ENCODE peak calls at places on chromosomes 11 and 22, in six cellular contexts. One of them, this sample, is unnamed.

GRCh38 chr11:83528877-83529276 is 242.7 kb upstream of the CCDC90B start:
- DNase-seq in adrenal gland: no peak
- DNase-seq in GM12891: no peak
- DNase-seq in transverse colon: no peak
- DNase-seq in ovary: no peak
- DNase-seq in Peyer's patch: no peak
- DNase-seq in this sample: no peak

GRCh38 chr11:73464347-73464746 is 88.1 kb downstream of the RELT start:
- DNase-seq in adrenal gland: no peak
- DNase-seq in GM12891: no peak
- DNase-seq in transverse colon: no peak
- DNase-seq in ovary: no peak
- DNase-seq in Peyer's patch: no peak
- DNase-seq in this sample: no peak

GRCh38 chr11:47051217-47051616 is 114.7 kb downstream of the CSTPP1 start:
- DNase-seq in adrenal gland: no peak
- DNase-seq in GM12891: no peak
- DNase-seq in transverse colon: no peak
- DNase-seq in ovary: no peak
- DNase-seq in Peyer's patch: no peak
- DNase-seq in this sample: no peak

GRCh38 chr11:34682822-34683221 is 61.9 kb downstream of the EHF start:
- DNase-seq in adrenal gland: no peak
- DNase-seq in GM12891: no peak
- DNase-seq in transverse colon: no peak
- DNase-seq in ovary: no peak
- DNase-seq in Peyer's patch: no peak
- DNase-seq in this sample: no peak

GRCh38 chr22:20582520-20583361 is 75.3 kb downstream of the MED15 start:
- DNase-seq in adrenal gland: no peak
- DNase-seq in GM12891: no peak
- DNase-seq in transverse colon: no peak
- DNase-seq in ovary: no peak
- DNase-seq in Peyer's patch: no peak
- DNase-seq in this sample: no peak

GRCh38 chr11:79931692-79932091 is 490.9 kb upstream of the TENM4 start:
- DNase-seq in adrenal gland: no peak
- DNase-seq in GM12891: no peak
- DNase-seq in transverse colon: no peak
- DNase-seq in ovary: no peak
- DNase-seq in Peyer's patch: no peak
- DNase-seq in this sample: no peak

GRCh38 chr11:28086569-28086968 is 21.4 kb downstream of the KIF18A start:
- DNase-seq in adrenal gland: no peak
- DNase-seq in GM12891: no peak
- DNase-seq in transverse colon: no peak
- DNase-seq in ovary: no peak
- DNase-seq in Peyer's patch: no peak
- DNase-seq in this sample: no peak

GRCh38 chr11:9153651-9154050 is 62.3 kb upstream of the SCUBE2 start:
- DNase-seq in adrenal gland: no peak
- DNase-seq in GM12891: no peak
- DNase-seq in transverse colon: no peak
- DNase-seq in ovary: no peak
- DNase-seq in Peyer's patch: no peak
- DNase-seq in this sample: no peak

GRCh38 chr11:34124885-34125668 is 19.6 kb downstream of the NAT10 start:
- DNase-seq in adrenal gland: no peak
- DNase-seq in GM12891: no peak
- DNase-seq in transverse colon: no peak
- DNase-seq in ovary: no peak
- DNase-seq in Peyer's patch: no peak
- DNase-seq in this sample: no peak

GRCh38 chr11:128367573-128367972 is 219.8 kb downstream of the ETS1 start:
- DNase-seq in adrenal gland: no peak
- DNase-seq in GM12891: no peak
- DNase-seq in transverse colon: no peak
- DNase-seq in ovary: no peak
- DNase-seq in Peyer's patch: peak; percentile 47
- DNase-seq in this sample: no peak

GRCh38 chr11:92225206-92225562 is 566 bp downstream of the FAT3 start:
- DNase-seq in adrenal gland: no peak
- DNase-seq in GM12891: no peak
- DNase-seq in transverse colon: no peak
- DNase-seq in ovary: peak; percentile 7
- DNase-seq in Peyer's patch: no peak
- DNase-seq in this sample: no peak

GRCh38 chr22:43512279-43512678 is 100.5 kb downstream of the MPPED1 start:
- DNase-seq in adrenal gland: no peak
- DNase-seq in GM12891: no peak
- DNase-seq in transverse colon: no peak
- DNase-seq in ovary: no peak
- DNase-seq in Peyer's patch: no peak
- DNase-seq in this sample: no peak

GRCh38 chr11:119438599-119438998 is 15.6 kb upstream of the THY1 start:
- DNase-seq in adrenal gland: no peak
- DNase-seq in GM12891: no peak
- DNase-seq in transverse colon: no peak
- DNase-seq in ovary: no peak
- DNase-seq in Peyer's patch: no peak
- DNase-seq in this sample: no peak

GRCh38 chr22:36386900-36387663 is 685 bp downstream of the MYH9 start:
- DNase-seq in adrenal gland: peak; percentile 71
- DNase-seq in GM12891: no peak
- DNase-seq in transverse colon: peak; percentile 86
- DNase-seq in ovary: peak; percentile 43
- DNase-seq in Peyer's patch: peak; percentile 77
- DNase-seq in this sample: peak; percentile 71

GRCh38 chr11:82960779-82961143 is 59.2 kb downstream of the DDIAS start:
- DNase-seq in adrenal gland: no peak
- DNase-seq in GM12891: no peak
- DNase-seq in transverse colon: no peak
- DNase-seq in ovary: no peak
- DNase-seq in Peyer's patch: no peak
- DNase-seq in this sample: no peak

GRCh38 chr11:133081730-133082452 is 450.4 kb downstream of the OPCML start:
- DNase-seq in adrenal gland: no peak
- DNase-seq in GM12891: no peak
- DNase-seq in transverse colon: no peak
- DNase-seq in ovary: no peak
- DNase-seq in Peyer's patch: no peak
- DNase-seq in this sample: no peak

GRCh38 chr11:122721964-122722266 is 66.4 kb downstream of the UBASH3B start:
- DNase-seq in adrenal gland: no peak
- DNase-seq in GM12891: no peak
- DNase-seq in transverse colon: no peak
- DNase-seq in ovary: no peak
- DNase-seq in Peyer's patch: no peak
- DNase-seq in this sample: no peak

GRCh38 chr22:20083891-20084546 is 4.0 kb downstream of the DGCR8 start:
- DNase-seq in adrenal gland: no peak
- DNase-seq in GM12891: no peak
- DNase-seq in transverse colon: no peak
- DNase-seq in ovary: no peak
- DNase-seq in Peyer's patch: no peak
- DNase-seq in this sample: no peak

GRCh38 chr11:2330696-2331095 is 28.9 kb downstream of the TSPAN32 start:
- DNase-seq in adrenal gland: no peak
- DNase-seq in GM12891: no peak
- DNase-seq in transverse colon: no peak
- DNase-seq in ovary: no peak
- DNase-seq in Peyer's patch: no peak
- DNase-seq in this sample: no peak

GRCh38 chr22:49966716-49967332 is 6.3 kb downstream of the PIM3 start:
- DNase-seq in adrenal gland: peak; percentile 57
- DNase-seq in GM12891: no peak
- DNase-seq in transverse colon: peak; percentile 51
- DNase-seq in ovary: peak; percentile 53
- DNase-seq in Peyer's patch: peak; percentile 15
- DNase-seq in this sample: no peak

GRCh38 chr22:49964136-49964492 is 3.5 kb downstream of the PIM3 start:
- DNase-seq in adrenal gland: no peak
- DNase-seq in GM12891: no peak
- DNase-seq in transverse colon: peak; percentile 9
- DNase-seq in ovary: no peak
- DNase-seq in Peyer's patch: no peak
- DNase-seq in this sample: no peak

GRCh38 chr22:49964493-49965290 is 4.1 kb downstream of the PIM3 start:
- DNase-seq in adrenal gland: peak; percentile 35
- DNase-seq in GM12891: no peak
- DNase-seq in transverse colon: peak; percentile 17
- DNase-seq in ovary: no peak
- DNase-seq in Peyer's patch: no peak
- DNase-seq in this sample: no peak

GRCh38 chr22:49966041-49966715 is 5.6 kb downstream of the PIM3 start:
- DNase-seq in adrenal gland: no peak
- DNase-seq in GM12891: no peak
- DNase-seq in transverse colon: peak; percentile 21
- DNase-seq in ovary: peak; percentile 13
- DNase-seq in Peyer's patch: no peak
- DNase-seq in this sample: no peak

DNA sequence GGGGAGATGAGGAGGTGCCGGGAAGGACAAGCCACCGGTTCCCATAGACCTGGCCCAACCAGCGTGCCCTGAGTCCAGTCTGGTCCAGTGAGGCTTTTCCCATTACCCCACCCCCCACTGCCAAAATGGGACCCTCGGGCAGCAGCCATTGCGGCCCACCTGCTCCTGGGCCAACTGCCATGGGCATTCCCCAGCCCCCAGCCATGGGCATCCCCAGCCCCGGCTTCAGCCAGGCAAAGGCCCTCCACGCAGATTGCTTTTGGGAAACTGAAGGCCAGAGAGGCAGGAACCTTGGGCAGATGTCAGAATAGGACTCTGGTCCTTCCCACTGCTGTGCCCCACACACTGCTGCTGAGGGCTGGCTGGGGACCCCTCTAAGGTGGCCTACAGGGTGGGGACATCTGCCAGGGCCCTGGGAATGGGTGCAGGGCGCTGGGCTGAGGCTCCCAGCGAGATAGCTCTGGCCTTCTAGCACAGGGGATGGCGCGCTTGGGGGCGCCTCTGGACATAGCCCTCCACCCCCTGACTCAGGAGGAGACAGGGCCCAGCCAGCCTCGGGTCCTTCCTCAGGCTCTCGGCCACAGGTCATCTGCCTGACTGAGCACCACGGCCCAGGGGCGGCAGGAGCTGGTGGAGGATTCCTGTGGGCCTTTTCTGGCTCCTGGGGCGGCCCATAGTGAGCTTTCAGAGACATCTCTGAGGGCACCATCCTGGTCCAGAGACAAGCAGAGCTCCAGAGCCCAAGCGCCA is 4.9 kb downstream of the PIM3 start:
- DNase-seq in adrenal gland: peak; percentile 22
- DNase-seq in GM12891: no peak
- DNase-seq in transverse colon: peak; percentile 16
- DNase-seq in ovary: peak; percentile 16
- DNase-seq in Peyer's patch: no peak
- DNase-seq in this sample: no peak
- TF ChIP-seq POLR2A in adrenal gland: no peak
- TF ChIP-seq POLR2A in GM12891: no peak
- TF ChIP-seq POLR2A in transverse colon: peak; percentile 15
- TF ChIP-seq POLR2A in ovary: no peak
- TF ChIP-seq POLR2A in Peyer's patch: no peak
- TF ChIP-seq POLR2A in this sample: no peak

GRCh38 chr22:23786261-23786710 is 480 bp upstream of the SMARCB1 start:
- DNase-seq in adrenal gland: no peak
- DNase-seq in GM12891: no peak
- DNase-seq in transverse colon: no peak
- DNase-seq in ovary: no peak
- DNase-seq in Peyer's patch: no peak
- DNase-seq in this sample: no peak

GRCh38 chr22:23787600-23787896 is 782 bp downstream of the SMARCB1 start:
- DNase-seq in adrenal gland: no peak
- DNase-seq in GM12891: no peak
- DNase-seq in transverse colon: no peak
- DNase-seq in ovary: no peak
- DNase-seq in Peyer's patch: no peak
- DNase-seq in this sample: no peak

GRCh38 chr22:23789121-23789520 is 2.4 kb downstream of the SMARCB1 start:
- DNase-seq in adrenal gland: no peak
- DNase-seq in GM12891: no peak
- DNase-seq in transverse colon: no peak
- DNase-seq in ovary: no peak
- DNase-seq in Peyer's patch: no peak
- DNase-seq in this sample: no peak

GRCh38 chr22:23787910-23788309 is 1.1 kb downstream of the SMARCB1 start:
- DNase-seq in adrenal gland: no peak
- DNase-seq in GM12891: no peak
- DNase-seq in transverse colon: no peak
- DNase-seq in ovary: no peak
- DNase-seq in Peyer's patch: no peak
- DNase-seq in this sample: no peak

DNA sequence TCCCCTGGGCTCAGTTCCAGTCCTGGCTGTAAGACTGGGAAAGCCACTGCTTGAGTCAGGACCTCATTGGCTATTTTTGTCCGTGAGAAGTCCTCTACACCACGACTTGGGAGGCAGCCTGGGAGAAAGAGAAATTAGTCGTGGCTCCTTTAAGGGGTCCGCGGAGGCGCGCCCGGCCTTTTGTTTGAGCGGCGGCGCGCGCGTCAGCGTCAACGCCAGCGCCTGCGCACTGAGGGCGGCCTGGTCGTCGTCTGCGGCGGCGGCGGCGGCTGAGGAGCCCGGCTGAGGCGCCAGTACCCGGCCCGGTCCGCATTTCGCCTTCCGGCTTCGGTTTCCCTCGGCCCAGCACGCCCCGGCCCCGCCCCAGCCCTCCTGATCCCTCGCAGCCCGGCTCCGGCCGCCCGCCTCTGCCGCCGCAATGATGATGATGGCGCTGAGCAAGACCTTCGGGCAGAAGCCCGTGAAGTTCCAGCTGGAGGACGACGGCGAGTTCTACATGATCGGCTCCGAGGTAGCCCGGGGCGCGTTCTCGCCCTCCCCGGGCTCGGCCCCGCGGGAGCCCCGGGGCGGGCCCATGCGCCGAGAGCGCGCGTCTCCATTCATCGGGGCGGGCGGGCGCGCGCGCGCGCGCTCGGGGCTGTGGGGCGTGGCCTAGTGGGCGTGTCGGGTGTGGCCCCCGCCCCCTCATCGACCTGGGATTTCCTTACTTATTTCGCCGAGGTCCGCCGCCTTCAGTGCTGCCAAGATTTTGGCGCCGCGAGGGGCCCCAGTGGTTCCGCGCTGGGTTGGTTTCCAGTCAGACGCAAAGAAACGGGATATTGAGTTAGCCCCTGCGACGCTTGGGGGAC is at the start of gene SMARCB1:
- DNase-seq in adrenal gland: peak; percentile 89
- DNase-seq in GM12891: peak; percentile 96
- DNase-seq in transverse colon: peak; percentile 92
- DNase-seq in ovary: peak; percentile 88
- DNase-seq in Peyer's patch: peak; percentile 89
- DNase-seq in this sample: peak; percentile 92
- TF ChIP-seq POLR2A in adrenal gland: peak; percentile 77
- TF ChIP-seq POLR2A in GM12891: no peak
- TF ChIP-seq POLR2A in transverse colon: peak; percentile 84
- TF ChIP-seq POLR2A in ovary: peak; percentile 82
- TF ChIP-seq POLR2A in Peyer's patch: peak; percentile 84
- TF ChIP-seq POLR2A in this sample: peak; percentile 72

GRCh38 chr11:65479184-65480145 is 19.4 kb upstream of the MALAT1 start:
- DNase-seq in adrenal gland: peak; percentile 68
- DNase-seq in GM12891: no peak
- DNase-seq in transverse colon: peak; percentile 64
- DNase-seq in ovary: peak; percentile 77
- DNase-seq in Peyer's patch: no peak
- DNase-seq in this sample: no peak
- TF ChIP-seq POLR2A in adrenal gland: peak; percentile 30
- TF ChIP-seq POLR2A in GM12891: no peak
- TF ChIP-seq POLR2A in transverse colon: peak; percentile 65
- TF ChIP-seq POLR2A in ovary: no peak
- TF ChIP-seq POLR2A in Peyer's patch: peak; percentile 45
- TF ChIP-seq POLR2A in this sample: peak; percentile 10

GRCh38 chr11:72111803-72112540 is 523 bp downstream of the ANAPC15 start:
- DNase-seq in adrenal gland: peak; percentile 98
- DNase-seq in GM12891: peak; percentile 68
- DNase-seq in transverse colon: peak; percentile 94
- DNase-seq in ovary: peak; percentile 92
- DNase-seq in Peyer's patch: peak; percentile 91
- DNase-seq in this sample: peak; percentile 100
- TF ChIP-seq POLR2A in adrenal gland: peak; percentile 98
- TF ChIP-seq POLR2A in GM12891: peak; percentile 84
- TF ChIP-seq POLR2A in transverse colon: peak; percentile 90
- TF ChIP-seq POLR2A in ovary: peak; percentile 97
- TF ChIP-seq POLR2A in Peyer's patch: peak; percentile 92
- TF ChIP-seq POLR2A in this sample: no peak